ENCODE peak calls at places on chromosomes 12 and 14, in five cellular contexts. One of them, this sample, is unnamed.

GRCh38 chr14:38197761-38198345 is 9.9 kb upstream of the SSTR1 start:
- DNase-seq in K562: no peak
- DNase-seq in HCT116: no peak
- DNase-seq in SK-N-SH: no peak
- DNase-seq in HepG2: no peak
- DNase-seq in this sample: no peak

GRCh38 chr14:99744199-99744872 is 48.9 kb upstream of the EML1 start:
- DNase-seq in K562: no peak
- DNase-seq in HCT116: no peak
- DNase-seq in SK-N-SH: no peak
- DNase-seq in HepG2: no peak
- DNase-seq in this sample: peak

GRCh38 chr12:54372113-54372806 is 8.0 kb upstream of the GPR84 start:
- DNase-seq in K562: no peak
- DNase-seq in HCT116: no peak
- DNase-seq in SK-N-SH: no peak
- DNase-seq in HepG2: no peak
- DNase-seq in this sample: no peak

GRCh38 chr12:38543151-38543550 is 226.6 kb downstream of the ALG10B start:
- DNase-seq in K562: no peak
- DNase-seq in HCT116: no peak
- DNase-seq in SK-N-SH: no peak
- DNase-seq in HepG2: no peak
- DNase-seq in this sample: no peak

GRCh38 chr12:19227190-19227879 is 97.8 kb downstream of the PLEKHA5 start:
- DNase-seq in K562: no peak
- DNase-seq in HCT116: no peak
- DNase-seq in SK-N-SH: no peak
- DNase-seq in HepG2: no peak
- DNase-seq in this sample: no peak

GRCh38 chr12:107600596-107601144 is 84.9 kb upstream of the PWP1 start:
- DNase-seq in K562: no peak
- DNase-seq in HCT116: no peak
- DNase-seq in SK-N-SH: no peak
- DNase-seq in HepG2: no peak
- DNase-seq in this sample: no peak

GRCh38 chr12:54416908-54417603 is 2.0 kb downstream of the ITGA5 start:
- DNase-seq in K562: peak
- DNase-seq in HCT116: no peak
- DNase-seq in SK-N-SH: no peak
- DNase-seq in HepG2: no peak
- DNase-seq in this sample: no peak

GRCh38 chr12:107990325-107990724 is 138.8 kb upstream of the WSCD2 start:
- DNase-seq in K562: peak
- DNase-seq in HCT116: peak
- DNase-seq in SK-N-SH: peak
- DNase-seq in HepG2: peak
- DNase-seq in this sample: no peak

GRCh38 chr12:119178544-119179334 is at the start of gene HSPB8:
- DNase-seq in K562: peak
- DNase-seq in HCT116: peak
- DNase-seq in SK-N-SH: peak
- DNase-seq in HepG2: peak
- DNase-seq in this sample: peak

GRCh38 chr12:116406529-116406928 is 129.0 kb upstream of the MED13L start:
- DNase-seq in K562: peak
- DNase-seq in HCT116: peak
- DNase-seq in SK-N-SH: no peak
- DNase-seq in HepG2: peak
- DNase-seq in this sample: peak

GRCh38 chr12:100827901-100828520 is 33.4 kb downstream of the ANO4 start:
- DNase-seq in K562: peak
- DNase-seq in HCT116: peak
- DNase-seq in SK-N-SH: peak
- DNase-seq in HepG2: peak
- DNase-seq in this sample: peak

GRCh38 chr12:63900922-63901793 is 56.7 kb downstream of the SRGAP1 start:
- DNase-seq in K562: no peak
- DNase-seq in HCT116: no peak
- DNase-seq in SK-N-SH: no peak
- DNase-seq in HepG2: no peak
- DNase-seq in this sample: peak

GRCh38 chr12:128609861-128610260 is 213.9 kb downstream of the SLC15A4 start:
- DNase-seq in K562: no peak
- DNase-seq in HCT116: no peak
- DNase-seq in SK-N-SH: no peak
- DNase-seq in HepG2: no peak
- DNase-seq in this sample: no peak

GRCh38 chr14:62645649-62646048 is 399.6 kb downstream of the KCNH5 start:
- DNase-seq in K562: no peak
- DNase-seq in HCT116: no peak
- DNase-seq in SK-N-SH: no peak
- DNase-seq in HepG2: no peak
- DNase-seq in this sample: no peak

GRCh38 chr12:70513441-70513840 is 123.8 kb downstream of the PTPRB start:
- DNase-seq in K562: no peak
- DNase-seq in HCT116: no peak
- DNase-seq in SK-N-SH: no peak
- DNase-seq in HepG2: no peak
- DNase-seq in this sample: no peak
- TF ChIP-seq JUND in K562: no peak
- TF ChIP-seq JUND in HCT116: no peak
- TF ChIP-seq JUND in SK-N-SH: no peak
- TF ChIP-seq JUND in HepG2: no peak
- TF ChIP-seq JUND in this sample: no peak

DNA sequence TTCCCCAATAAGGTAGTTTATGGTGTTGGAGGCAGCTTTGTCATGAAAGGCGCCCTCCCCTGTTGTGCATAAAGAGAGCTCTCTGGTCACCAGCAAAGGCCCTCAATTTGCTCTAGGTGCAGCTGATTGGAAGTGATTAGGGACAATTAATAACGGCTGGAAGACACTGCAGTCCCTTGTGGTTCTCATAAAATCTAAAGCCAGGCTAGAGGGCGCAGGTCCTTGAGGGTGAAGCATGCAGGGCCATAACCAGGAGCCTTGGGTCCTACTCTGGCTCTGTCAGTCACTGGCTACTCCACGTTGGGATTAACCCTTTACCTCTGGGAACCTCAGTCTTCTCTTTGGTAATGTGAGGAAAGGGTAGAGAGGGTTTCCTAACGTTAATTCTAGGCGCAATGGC is 1.9 kb downstream of the DAAM1 start:
- DNase-seq in K562: peak
- DNase-seq in HCT116: no peak
- DNase-seq in SK-N-SH: peak
- DNase-seq in HepG2: peak
- DNase-seq in this sample: peak
- TF ChIP-seq JUND in K562: no peak
- TF ChIP-seq JUND in HCT116: no peak
- TF ChIP-seq JUND in SK-N-SH: no peak
- TF ChIP-seq JUND in HepG2: no peak
- TF ChIP-seq JUND in this sample: no peak

GRCh38 chr14:67108230-67108629 is 81.0 kb upstream of the GARIN2 start:
- DNase-seq in K562: no peak
- DNase-seq in HCT116: no peak
- DNase-seq in SK-N-SH: no peak
- DNase-seq in HepG2: no peak
- DNase-seq in this sample: no peak
- TF ChIP-seq JUND in K562: no peak
- TF ChIP-seq JUND in HCT116: no peak
- TF ChIP-seq JUND in SK-N-SH: no peak
- TF ChIP-seq JUND in HepG2: no peak
- TF ChIP-seq JUND in this sample: no peak

GRCh38 chr12:94674835-94675234 is 24.5 kb upstream of the TMCC3 start:
- DNase-seq in K562: no peak
- DNase-seq in HCT116: no peak
- DNase-seq in SK-N-SH: no peak
- DNase-seq in HepG2: no peak
- DNase-seq in this sample: no peak

GRCh38 chr12:94677778-94678177 is 27.4 kb upstream of the TMCC3 start:
- DNase-seq in K562: no peak
- DNase-seq in HCT116: no peak
- DNase-seq in SK-N-SH: no peak
- DNase-seq in HepG2: no peak
- DNase-seq in this sample: peak

GRCh38 chr12:94676922-94677321 is 26.6 kb upstream of the TMCC3 start:
- DNase-seq in K562: no peak
- DNase-seq in HCT116: no peak
- DNase-seq in SK-N-SH: no peak
- DNase-seq in HepG2: no peak
- DNase-seq in this sample: no peak

GRCh38 chr12:94673951-94674570 is 23.7 kb upstream of the TMCC3 start:
- DNase-seq in K562: no peak
- DNase-seq in HCT116: no peak
- DNase-seq in SK-N-SH: no peak
- DNase-seq in HepG2: no peak
- DNase-seq in this sample: no peak

DNA sequence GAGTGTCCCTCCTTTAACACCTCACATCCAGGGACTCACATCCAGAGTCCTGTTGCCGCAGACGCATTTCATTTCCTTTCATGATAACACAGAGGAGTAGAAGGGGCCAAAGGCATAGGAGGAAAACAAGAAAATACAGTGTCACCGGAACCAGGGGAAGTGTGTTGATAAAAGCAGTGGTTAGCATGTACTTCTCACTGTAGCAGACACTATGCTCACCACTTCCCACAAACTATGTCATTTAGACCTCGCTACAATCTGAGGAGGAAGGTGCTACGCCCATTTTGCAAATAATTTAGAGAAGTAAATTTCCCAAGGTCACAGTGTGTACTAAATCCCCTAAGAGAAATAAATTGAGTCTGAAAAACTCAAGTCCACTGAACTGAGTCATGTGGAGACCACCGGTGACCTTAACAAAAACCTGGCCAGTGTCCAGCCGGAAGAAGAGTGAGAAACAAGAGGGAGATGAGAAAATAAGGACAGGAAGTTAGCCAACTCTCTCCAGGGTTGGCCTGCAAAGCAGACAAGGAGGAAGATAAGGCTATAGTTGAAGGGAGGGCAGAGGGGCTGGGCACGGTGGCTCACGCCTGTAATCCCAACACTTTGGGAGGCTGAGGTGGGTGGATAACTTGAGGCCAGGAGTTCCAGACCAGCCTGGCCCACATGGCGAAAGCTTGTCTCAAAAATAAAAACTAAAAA is 25.8 kb upstream of the TMCC3 start:
- DNase-seq in K562: peak
- DNase-seq in HCT116: no peak
- DNase-seq in SK-N-SH: no peak
- DNase-seq in HepG2: no peak
- DNase-seq in this sample: no peak
- TF ChIP-seq JUND in K562: no peak
- TF ChIP-seq JUND in HCT116: no peak
- TF ChIP-seq JUND in SK-N-SH: no peak
- TF ChIP-seq JUND in HepG2: no peak
- TF ChIP-seq JUND in this sample: no peak